ENCODE peak calls at places on chromosomes 12 and 14, in eight cellular contexts. One of them, this sample, is unnamed. For H3K4me1 and H3K9me3, the result is how much of the 10 kb centered on the place peaks cover.

GRCh38 chr12:44875417-44875953 is 630 bp downstream of the NELL2 start:
- DNase-seq in GM23248: no peak
- DNase-seq in GM12878: no peak
- DNase-seq in right lobe of liver: no peak
- DNase-seq in HCT116: no peak
- DNase-seq in spleen: peak
- DNase-seq in CD4-positive, alpha-beta memory T cell: no peak
- DNase-seq in pancreas: peak
- DNase-seq in this sample: peak

GRCh38 chr12:31965090-31965489 is 5.9 kb downstream of the RESF1 start:
- DNase-seq in GM23248: no peak
- DNase-seq in GM12878: no peak
- DNase-seq in right lobe of liver: no peak
- DNase-seq in HCT116: no peak
- DNase-seq in spleen: no peak
- DNase-seq in CD4-positive, alpha-beta memory T cell: peak
- DNase-seq in pancreas: no peak
- DNase-seq in this sample: no peak

GRCh38 chr12:106342397-106343212 is 14.9 kb upstream of the POLR3B start:
- DNase-seq in GM23248: peak
- DNase-seq in GM12878: no peak
- DNase-seq in right lobe of liver: peak
- DNase-seq in HCT116: no peak
- DNase-seq in spleen: no peak
- DNase-seq in CD4-positive, alpha-beta memory T cell: no peak
- DNase-seq in pancreas: peak
- DNase-seq in this sample: no peak

GRCh38 chr12:102948941-102949352 is 8.5 kb upstream of the ASCL1 start:
- DNase-seq in GM23248: peak
- DNase-seq in GM12878: no peak
- DNase-seq in right lobe of liver: peak
- DNase-seq in HCT116: peak
- DNase-seq in spleen: no peak
- DNase-seq in CD4-positive, alpha-beta memory T cell: peak
- DNase-seq in pancreas: peak
- DNase-seq in this sample: no peak

GRCh38 chr14:93199031-93199430 is 7.8 kb downstream of the GON7 start:
- DNase-seq in GM23248: no peak
- DNase-seq in GM12878: no peak
- DNase-seq in right lobe of liver: no peak
- DNase-seq in HCT116: no peak
- DNase-seq in spleen: no peak
- DNase-seq in CD4-positive, alpha-beta memory T cell: no peak
- DNase-seq in pancreas: no peak
- DNase-seq in this sample: no peak

GRCh38 chr14:95953111-95953724 is 76.6 kb downstream of the TUNAR start:
- DNase-seq in GM23248: peak
- DNase-seq in GM12878: no peak
- DNase-seq in right lobe of liver: no peak
- DNase-seq in HCT116: no peak
- DNase-seq in spleen: no peak
- DNase-seq in CD4-positive, alpha-beta memory T cell: no peak
- DNase-seq in pancreas: no peak
- DNase-seq in this sample: no peak

GRCh38 chr12:124381454-124382207 is 86.7 kb downstream of the RFLNA start:
- DNase-seq in GM23248: peak
- DNase-seq in GM12878: no peak
- DNase-seq in right lobe of liver: peak
- DNase-seq in HCT116: no peak
- DNase-seq in spleen: peak
- DNase-seq in CD4-positive, alpha-beta memory T cell: no peak
- DNase-seq in pancreas: peak
- DNase-seq in this sample: peak

GRCh38 chr14:102236026-102236425 is 68.9 kb downstream of the MOK start:
- DNase-seq in GM23248: no peak
- DNase-seq in GM12878: no peak
- DNase-seq in right lobe of liver: no peak
- DNase-seq in HCT116: no peak
- DNase-seq in spleen: no peak
- DNase-seq in CD4-positive, alpha-beta memory T cell: no peak
- DNase-seq in pancreas: no peak
- DNase-seq in this sample: no peak

GRCh38 chr14:68394719-68395117 is 398.1 kb downstream of the ZFP36L1 start:
- DNase-seq in GM23248: no peak
- DNase-seq in GM12878: no peak
- DNase-seq in right lobe of liver: no peak
- DNase-seq in HCT116: no peak
- DNase-seq in spleen: peak
- DNase-seq in CD4-positive, alpha-beta memory T cell: no peak
- DNase-seq in pancreas: no peak
- DNase-seq in this sample: peak

GRCh38 chr12:122847921-122848421 is 12.7 kb downstream of the HIP1R start:
- DNase-seq in GM23248: no peak
- DNase-seq in GM12878: no peak
- DNase-seq in right lobe of liver: no peak
- DNase-seq in HCT116: no peak
- DNase-seq in spleen: no peak
- DNase-seq in CD4-positive, alpha-beta memory T cell: no peak
- DNase-seq in pancreas: peak
- DNase-seq in this sample: peak

GRCh38 chr12:111942557-111942956 is 70.4 kb downstream of the TMEM116 start:
- DNase-seq in GM23248: peak
- DNase-seq in GM12878: no peak
- DNase-seq in right lobe of liver: no peak
- DNase-seq in HCT116: no peak
- DNase-seq in spleen: no peak
- DNase-seq in CD4-positive, alpha-beta memory T cell: no peak
- DNase-seq in pancreas: no peak
- DNase-seq in this sample: no peak

GRCh38 chr12:122099280-122099749 is 20.8 kb downstream of the MLXIP start:
- DNase-seq in GM23248: no peak
- DNase-seq in GM12878: no peak
- DNase-seq in right lobe of liver: no peak
- DNase-seq in HCT116: no peak
- DNase-seq in spleen: no peak
- DNase-seq in CD4-positive, alpha-beta memory T cell: no peak
- DNase-seq in pancreas: no peak
- DNase-seq in this sample: no peak

GRCh38 chr14:104425171-104425681 is 154.3 kb upstream of the C14orf180 start:
- DNase-seq in GM23248: no peak
- DNase-seq in GM12878: no peak
- DNase-seq in right lobe of liver: no peak
- DNase-seq in HCT116: no peak
- DNase-seq in spleen: no peak
- DNase-seq in CD4-positive, alpha-beta memory T cell: no peak
- DNase-seq in pancreas: no peak
- DNase-seq in this sample: no peak

GRCh38 chr14:92217956-92218355 is 96.2 kb downstream of the CPSF2 start:
- DNase-seq in GM23248: peak
- DNase-seq in GM12878: no peak
- DNase-seq in right lobe of liver: no peak
- DNase-seq in HCT116: no peak
- DNase-seq in spleen: no peak
- DNase-seq in CD4-positive, alpha-beta memory T cell: no peak
- DNase-seq in pancreas: no peak
- DNase-seq in this sample: no peak

GRCh38 chr12:7835116-7835515 is 37.6 kb downstream of the SLC2A14 start:
- DNase-seq in GM23248: no peak
- DNase-seq in GM12878: no peak
- DNase-seq in right lobe of liver: no peak
- DNase-seq in HCT116: no peak
- DNase-seq in spleen: no peak
- DNase-seq in CD4-positive, alpha-beta memory T cell: no peak
- DNase-seq in pancreas: no peak
- DNase-seq in this sample: no peak

GRCh38 chr14:49865431-49865859 is 12.9 kb upstream of the NEMF start:
- DNase-seq in GM23248: peak
- DNase-seq in GM12878: no peak
- DNase-seq in right lobe of liver: peak
- DNase-seq in HCT116: no peak
- DNase-seq in spleen: peak
- DNase-seq in CD4-positive, alpha-beta memory T cell: peak
- DNase-seq in pancreas: peak
- DNase-seq in this sample: peak

GRCh38 chr12:1926274-1926673 is 7.8 kb upstream of the CACNA2D4 start:
- DNase-seq in GM23248: no peak
- DNase-seq in GM12878: no peak
- DNase-seq in right lobe of liver: no peak
- DNase-seq in HCT116: no peak
- DNase-seq in spleen: no peak
- DNase-seq in CD4-positive, alpha-beta memory T cell: no peak
- DNase-seq in pancreas: no peak
- DNase-seq in this sample: no peak

GRCh38 chr12:79685068-79685467 is 5.7 kb downstream of the PAWR start:
- DNase-seq in GM23248: peak
- DNase-seq in GM12878: no peak
- DNase-seq in right lobe of liver: no peak
- DNase-seq in HCT116: no peak
- DNase-seq in spleen: no peak
- DNase-seq in CD4-positive, alpha-beta memory T cell: no peak
- DNase-seq in pancreas: no peak
- DNase-seq in this sample: no peak
- H3K4me1 ChIP-seq in GM23248: under half
- H3K4me1 ChIP-seq in GM12878: under half
- H3K4me1 ChIP-seq in right lobe of liver: under half
- H3K4me1 ChIP-seq in HCT116: under half
- H3K4me1 ChIP-seq in spleen: under half
- H3K4me1 ChIP-seq in CD4-positive, alpha-beta memory T cell: under half
- H3K4me1 ChIP-seq in pancreas: under half
- H3K4me1 ChIP-seq in this sample: under half

GRCh38 chr12:62471734-62472133 is 5.1 kb downstream of the MON2 start:
- DNase-seq in GM23248: no peak
- DNase-seq in GM12878: no peak
- DNase-seq in right lobe of liver: no peak
- DNase-seq in HCT116: no peak
- DNase-seq in spleen: no peak
- DNase-seq in CD4-positive, alpha-beta memory T cell: no peak
- DNase-seq in pancreas: no peak
- DNase-seq in this sample: no peak
- H3K9me3 ChIP-seq in GM23248: under half
- H3K9me3 ChIP-seq in GM12878: under half
- H3K9me3 ChIP-seq in right lobe of liver: under half
- H3K9me3 ChIP-seq in HCT116: under half
- H3K9me3 ChIP-seq in spleen: under half
- H3K9me3 ChIP-seq in CD4-positive, alpha-beta memory T cell: under half
- H3K9me3 ChIP-seq in pancreas: under half
- H3K9me3 ChIP-seq in this sample: under half

GRCh38 chr12:24270965-24271364 is 321.5 kb upstream of the SOX5 start:
- DNase-seq in GM23248: no peak
- DNase-seq in GM12878: no peak
- DNase-seq in right lobe of liver: no peak
- DNase-seq in HCT116: no peak
- DNase-seq in spleen: no peak
- DNase-seq in CD4-positive, alpha-beta memory T cell: no peak
- DNase-seq in pancreas: no peak
- DNase-seq in this sample: no peak
- H3K4me1 ChIP-seq in GM23248: under half
- H3K4me1 ChIP-seq in GM12878: under half
- H3K4me1 ChIP-seq in right lobe of liver: under half
- H3K4me1 ChIP-seq in HCT116: under half
- H3K4me1 ChIP-seq in spleen: under half
- H3K4me1 ChIP-seq in CD4-positive, alpha-beta memory T cell: under half
- H3K4me1 ChIP-seq in pancreas: under half
- H3K4me1 ChIP-seq in this sample: under half

DNA sequence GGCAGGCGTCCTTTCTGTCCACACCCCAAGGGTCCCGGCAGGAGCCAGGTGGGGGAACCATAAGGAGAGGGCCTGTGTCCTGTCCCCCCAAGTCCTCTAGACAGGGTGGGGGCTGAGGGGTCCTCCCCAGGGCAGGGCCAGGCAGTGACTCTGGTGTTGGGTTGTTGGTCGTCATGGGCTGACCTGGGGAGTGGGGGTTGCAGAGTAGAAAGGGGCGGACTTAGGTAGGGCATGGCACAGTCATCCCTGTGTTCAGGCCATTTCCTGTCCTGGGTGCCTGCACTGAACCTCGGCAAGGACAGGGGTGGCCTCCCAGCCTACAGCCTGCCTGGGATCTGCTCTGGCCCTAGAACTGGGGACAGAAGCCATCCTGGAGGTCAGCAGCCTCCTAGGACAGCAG is 356.2 kb downstream of the TMEM121 start:
- DNase-seq in GM23248: no peak
- DNase-seq in GM12878: no peak
- DNase-seq in right lobe of liver: no peak
- DNase-seq in HCT116: no peak
- DNase-seq in spleen: peak
- DNase-seq in CD4-positive, alpha-beta memory T cell: no peak
- DNase-seq in pancreas: no peak
- DNase-seq in this sample: peak
- H3K9me3 ChIP-seq in GM23248: under half
- H3K9me3 ChIP-seq in GM12878: under half
- H3K9me3 ChIP-seq in right lobe of liver: under half
- H3K9me3 ChIP-seq in HCT116: under half
- H3K9me3 ChIP-seq in spleen: under half
- H3K9me3 ChIP-seq in CD4-positive, alpha-beta memory T cell: under half
- H3K9me3 ChIP-seq in pancreas: under half
- H3K9me3 ChIP-seq in this sample: under half

DNA sequence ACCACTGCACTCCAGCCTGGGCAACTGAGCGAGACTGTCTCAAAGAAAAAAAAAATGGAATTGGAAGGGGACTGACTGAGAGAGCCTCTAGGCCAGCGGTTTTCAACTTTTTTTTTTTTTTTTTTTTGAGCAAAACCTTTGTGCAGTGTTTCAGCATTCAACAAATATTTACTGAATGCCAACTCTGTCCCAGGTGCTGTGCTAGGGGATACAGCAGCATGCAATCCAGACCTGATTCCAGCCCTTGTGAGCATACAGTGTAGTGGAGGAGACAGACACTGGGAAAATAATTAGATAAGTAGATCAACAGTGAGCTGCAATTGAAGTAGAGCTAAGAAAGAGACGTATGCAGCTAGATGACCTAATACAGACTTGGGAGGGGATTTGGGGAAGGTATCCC is 23.8 kb upstream of the LTBP2 start:
- DNase-seq in GM23248: no peak
- DNase-seq in GM12878: no peak
- DNase-seq in right lobe of liver: no peak
- DNase-seq in HCT116: no peak
- DNase-seq in spleen: no peak
- DNase-seq in CD4-positive, alpha-beta memory T cell: no peak
- DNase-seq in pancreas: no peak
- DNase-seq in this sample: no peak
- H3K4me1 ChIP-seq in GM23248: under half
- H3K4me1 ChIP-seq in GM12878: under half
- H3K4me1 ChIP-seq in right lobe of liver: under half
- H3K4me1 ChIP-seq in HCT116: under half
- H3K4me1 ChIP-seq in spleen: under half
- H3K4me1 ChIP-seq in CD4-positive, alpha-beta memory T cell: under half
- H3K4me1 ChIP-seq in pancreas: under half
- H3K4me1 ChIP-seq in this sample: under half

GRCh38 chr14:70871001-70871400 is 36.3 kb upstream of the PCNX1 start:
- DNase-seq in GM23248: no peak
- DNase-seq in GM12878: no peak
- DNase-seq in right lobe of liver: no peak
- DNase-seq in HCT116: no peak
- DNase-seq in spleen: no peak
- DNase-seq in CD4-positive, alpha-beta memory T cell: no peak
- DNase-seq in pancreas: no peak
- DNase-seq in this sample: no peak
- H3K9me3 ChIP-seq in GM23248: under half
- H3K9me3 ChIP-seq in GM12878: under half
- H3K9me3 ChIP-seq in right lobe of liver: under half
- H3K9me3 ChIP-seq in HCT116: under half
- H3K9me3 ChIP-seq in spleen: under half
- H3K9me3 ChIP-seq in CD4-positive, alpha-beta memory T cell: under half
- H3K9me3 ChIP-seq in pancreas: under half
- H3K9me3 ChIP-seq in this sample: under half